ENCODE peak calls at places on chromosomes 2 and 18, in four cellular contexts. One of them, this sample, is unnamed.

GRCh38 chr2:41925009-41925408 is 122.8 kb upstream of the PKDCC start:
- DNase-seq in SK-N-SH: no peak
- DNase-seq in HepG2: no peak
- DNase-seq in GM12878: no peak
- DNase-seq in this sample: no peak

GRCh38 chr2:102103992-102104871 is 38.3 kb upstream of the IL1R1 start:
- DNase-seq in SK-N-SH: no peak
- DNase-seq in HepG2: no peak
- DNase-seq in GM12878: peak; percentile 67
- DNase-seq in this sample: peak; percentile 71

GRCh38 chr2:164142755-164143154 is 406.9 kb upstream of the FIGN start:
- DNase-seq in HepG2: no peak
- DNase-seq in GM12878: no peak
- DNase-seq in SK-N-SH: no peak
- DNase-seq in this sample: no peak

GRCh38 chr2:18749912-18750526 is 160.7 kb upstream of the NT5C1B start:
- DNase-seq in GM12878: no peak
- DNase-seq in SK-N-SH: peak; percentile 35
- DNase-seq in HepG2: peak; percentile 65
- DNase-seq in this sample: peak; percentile 28

GRCh38 chr2:31937741-31938140 is 73.1 kb downstream of the MEMO1 start:
- DNase-seq in SK-N-SH: no peak
- DNase-seq in HepG2: no peak
- DNase-seq in GM12878: no peak
- DNase-seq in this sample: no peak

GRCh38 chr2:232481322-232482140 is 6.1 kb downstream of the ECEL1 start:
- DNase-seq in SK-N-SH: no peak
- DNase-seq in HepG2: no peak
- DNase-seq in GM12878: no peak
- DNase-seq in this sample: no peak

GRCh38 chr2:171390941-171391516 is 42.8 kb downstream of the METTL8 start:
- DNase-seq in GM12878: no peak
- DNase-seq in HepG2: no peak
- DNase-seq in SK-N-SH: no peak
- DNase-seq in this sample: peak; percentile 31

GRCh38 chr18:39350916-39351315 is 1785.3 kb upstream of the CELF4 start:
- DNase-seq in GM12878: no peak
- DNase-seq in HepG2: no peak
- DNase-seq in SK-N-SH: no peak
- DNase-seq in this sample: no peak

GRCh38 chr2:109526442-109526970 is 87.3 kb downstream of the SEPTIN10 start:
- DNase-seq in SK-N-SH: no peak
- DNase-seq in GM12878: no peak
- DNase-seq in HepG2: no peak
- DNase-seq in this sample: no peak

GRCh38 chr18:21598726-21599584 is 1.5 kb downstream of the ESCO1 start:
- DNase-seq in GM12878: no peak
- DNase-seq in HepG2: peak; percentile 71
- DNase-seq in SK-N-SH: no peak
- DNase-seq in this sample: peak; percentile 56

GRCh38 chr2:149857344-149857743 is 269.8 kb upstream of the MMADHC start:
- DNase-seq in GM12878: no peak
- DNase-seq in HepG2: no peak
- DNase-seq in SK-N-SH: no peak
- DNase-seq in this sample: no peak

GRCh38 chr2:163733301-163733938 is 2.4 kb downstream of the FIGN start:
- DNase-seq in HepG2: no peak
- DNase-seq in GM12878: no peak
- DNase-seq in SK-N-SH: peak; percentile 21
- DNase-seq in this sample: no peak

GRCh38 chr2:23940976-23941605 is 828 bp downstream of the UBXN2A start:
- DNase-seq in SK-N-SH: peak; percentile 44
- DNase-seq in HepG2: peak; percentile 65
- DNase-seq in GM12878: peak; percentile 51
- DNase-seq in this sample: no peak

GRCh38 chr2:239942090-239942489 is 83.1 kb downstream of the NDUFA10 start:
- DNase-seq in HepG2: no peak
- DNase-seq in SK-N-SH: no peak
- DNase-seq in GM12878: no peak
- DNase-seq in this sample: no peak

GRCh38 chr2:232420463-232421188 is 14.0 kb downstream of the ALPG start:
- DNase-seq in SK-N-SH: peak; percentile 66
- DNase-seq in HepG2: peak; percentile 16
- DNase-seq in GM12878: no peak
- DNase-seq in this sample: peak; percentile 25

GRCh38 chr18:49857708-49858107 is 44.4 kb upstream of the ACAA2 start:
- DNase-seq in HepG2: no peak
- DNase-seq in SK-N-SH: no peak
- DNase-seq in GM12878: no peak
- DNase-seq in this sample: no peak

GRCh38 chr2:86065512-86065911 is 40.2 kb downstream of the POLR1A start:
- DNase-seq in HepG2: no peak
- DNase-seq in SK-N-SH: peak; percentile 34
- DNase-seq in GM12878: no peak
- DNase-seq in this sample: no peak

GRCh38 chr2:236728916-236729670 is 159.5 kb downstream of the ACKR3 start:
- DNase-seq in GM12878: no peak
- DNase-seq in SK-N-SH: no peak
- DNase-seq in HepG2: peak; percentile 20
- DNase-seq in this sample: no peak

GRCh38 chr2:142874293-142874814 is 3.1 kb upstream of the KYNU start:
- DNase-seq in HepG2: peak; percentile 88
- DNase-seq in SK-N-SH: no peak
- DNase-seq in GM12878: no peak
- DNase-seq in this sample: peak; percentile 98

GRCh38 chr2:37919631-37920032 is 5.5 kb upstream of the RMDN2 start:
- DNase-seq in GM12878: no peak
- DNase-seq in SK-N-SH: peak; percentile 49
- DNase-seq in HepG2: peak; percentile 95
- DNase-seq in this sample: no peak

GRCh38 chr2:234771985-234772774 is 179.6 kb upstream of the SH3BP4 start:
- DNase-seq in GM12878: no peak
- DNase-seq in HepG2: no peak
- DNase-seq in SK-N-SH: no peak
- DNase-seq in this sample: no peak

GRCh38 chr2:227890495-227891079 is 19.2 kb downstream of the DAW1 start:
- DNase-seq in SK-N-SH: peak; percentile 32
- DNase-seq in HepG2: peak; percentile 53
- DNase-seq in GM12878: peak; percentile 4
- DNase-seq in this sample: peak; percentile 54

GRCh38 chr2:209719034-209719433 is 52.6 kb upstream of the UNC80 start:
- DNase-seq in HepG2: no peak
- DNase-seq in SK-N-SH: no peak
- DNase-seq in GM12878: no peak
- DNase-seq in this sample: no peak

GRCh38 chr2:16320716-16321115 is 344.9 kb downstream of the CYRIA start:
- DNase-seq in GM12878: no peak
- DNase-seq in SK-N-SH: no peak
- DNase-seq in HepG2: no peak
- DNase-seq in this sample: no peak

GRCh38 chr2:136132840-136133570 is 15.1 kb upstream of the CXCR4 start:
- DNase-seq in GM12878: no peak
- DNase-seq in SK-N-SH: no peak
- DNase-seq in HepG2: no peak
- DNase-seq in this sample: no peak

GRCh38 chr18:9321017-9321452 is 13.5 kb upstream of the TWSG1 start:
- DNase-seq in SK-N-SH: no peak
- DNase-seq in GM12878: no peak
- DNase-seq in HepG2: no peak
- DNase-seq in this sample: no peak

GRCh38 chr2:7552825-7553550 is 635.8 kb downstream of the RNF144A start:
- DNase-seq in GM12878: no peak
- DNase-seq in SK-N-SH: no peak
- DNase-seq in HepG2: no peak
- DNase-seq in this sample: no peak

DNA sequence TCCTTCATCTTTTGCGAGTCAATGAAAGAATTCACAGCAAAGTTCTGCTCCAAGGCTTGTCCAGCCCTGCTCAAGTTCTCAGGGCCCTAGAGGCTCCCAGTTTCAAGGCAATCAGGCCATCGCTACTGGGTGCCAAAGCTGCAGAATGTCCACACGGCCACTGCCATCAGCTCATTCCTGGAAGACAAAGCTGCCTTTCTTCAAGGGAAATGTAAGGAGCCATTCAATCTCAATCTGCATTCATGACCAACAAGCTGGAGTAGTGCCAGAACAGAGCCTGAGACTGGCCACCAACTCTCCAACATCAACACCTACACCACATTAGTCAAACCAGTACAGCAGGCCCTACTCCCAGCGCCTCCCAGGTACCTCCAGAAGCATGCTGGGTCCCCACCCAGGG is 202.2 kb downstream of the TCF4 start:
- DNase-seq in GM12878: no peak
- DNase-seq in HepG2: no peak
- DNase-seq in SK-N-SH: no peak
- DNase-seq in this sample: no peak
- TF ChIP-seq PBX3 in GM12878: no peak
- TF ChIP-seq PBX3 in HepG2: no peak
- TF ChIP-seq PBX3 in SK-N-SH: no peak
- TF ChIP-seq PBX3 in this sample: no peak

GRCh38 chr2:174979996-174980395 is 25.2 kb downstream of the CHN1 start:
- DNase-seq in HepG2: no peak
- DNase-seq in GM12878: no peak
- DNase-seq in SK-N-SH: no peak
- DNase-seq in this sample: no peak

GRCh38 chr2:174984561-174984960 is 20.6 kb downstream of the CHN1 start:
- DNase-seq in HepG2: no peak
- DNase-seq in SK-N-SH: no peak
- DNase-seq in GM12878: no peak
- DNase-seq in this sample: no peak

GRCh38 chr2:174981336-174981735 is 23.8 kb downstream of the CHN1 start:
- DNase-seq in SK-N-SH: no peak
- DNase-seq in HepG2: no peak
- DNase-seq in GM12878: no peak
- DNase-seq in this sample: no peak

GRCh38 chr2:174985624-174986023 is 19.6 kb downstream of the CHN1 start:
- DNase-seq in SK-N-SH: peak; percentile 27
- DNase-seq in HepG2: peak; percentile 14
- DNase-seq in GM12878: no peak
- DNase-seq in this sample: no peak
- TF ChIP-seq CTCF in SK-N-SH: peak; percentile 83
- TF ChIP-seq CTCF in HepG2: peak; percentile 50
- TF ChIP-seq CTCF in GM12878: no peak
- TF ChIP-seq CTCF in this sample: peak; percentile 89

GRCh38 chr2:144524190-144524957 is 4.5 kb upstream of the ZEB2 start:
- DNase-seq in SK-N-SH: peak; percentile 88
- DNase-seq in GM12878: no peak
- DNase-seq in HepG2: no peak
- DNase-seq in this sample: no peak
- TF ChIP-seq PBX3 in SK-N-SH: no peak
- TF ChIP-seq PBX3 in GM12878: no peak
- TF ChIP-seq PBX3 in HepG2: no peak
- TF ChIP-seq PBX3 in this sample: no peak

GRCh38 chr18:41396211-41396610 is 558.8 kb upstream of the PIK3C3 start:
- DNase-seq in GM12878: no peak
- DNase-seq in SK-N-SH: no peak
- DNase-seq in HepG2: no peak
- DNase-seq in this sample: no peak

GRCh38 chr18:41389936-41390667 is 564.9 kb upstream of the PIK3C3 start:
- DNase-seq in SK-N-SH: no peak
- DNase-seq in GM12878: peak; percentile 21
- DNase-seq in HepG2: no peak
- DNase-seq in this sample: no peak

GRCh38 chr18:41396861-41397260 is 558.2 kb upstream of the PIK3C3 start:
- DNase-seq in HepG2: no peak
- DNase-seq in GM12878: no peak
- DNase-seq in SK-N-SH: no peak
- DNase-seq in this sample: no peak

GRCh38 chr18:41395695-41396094 is 559.3 kb upstream of the PIK3C3 start:
- DNase-seq in SK-N-SH: no peak
- DNase-seq in HepG2: no peak
- DNase-seq in GM12878: no peak
- DNase-seq in this sample: no peak

DNA sequence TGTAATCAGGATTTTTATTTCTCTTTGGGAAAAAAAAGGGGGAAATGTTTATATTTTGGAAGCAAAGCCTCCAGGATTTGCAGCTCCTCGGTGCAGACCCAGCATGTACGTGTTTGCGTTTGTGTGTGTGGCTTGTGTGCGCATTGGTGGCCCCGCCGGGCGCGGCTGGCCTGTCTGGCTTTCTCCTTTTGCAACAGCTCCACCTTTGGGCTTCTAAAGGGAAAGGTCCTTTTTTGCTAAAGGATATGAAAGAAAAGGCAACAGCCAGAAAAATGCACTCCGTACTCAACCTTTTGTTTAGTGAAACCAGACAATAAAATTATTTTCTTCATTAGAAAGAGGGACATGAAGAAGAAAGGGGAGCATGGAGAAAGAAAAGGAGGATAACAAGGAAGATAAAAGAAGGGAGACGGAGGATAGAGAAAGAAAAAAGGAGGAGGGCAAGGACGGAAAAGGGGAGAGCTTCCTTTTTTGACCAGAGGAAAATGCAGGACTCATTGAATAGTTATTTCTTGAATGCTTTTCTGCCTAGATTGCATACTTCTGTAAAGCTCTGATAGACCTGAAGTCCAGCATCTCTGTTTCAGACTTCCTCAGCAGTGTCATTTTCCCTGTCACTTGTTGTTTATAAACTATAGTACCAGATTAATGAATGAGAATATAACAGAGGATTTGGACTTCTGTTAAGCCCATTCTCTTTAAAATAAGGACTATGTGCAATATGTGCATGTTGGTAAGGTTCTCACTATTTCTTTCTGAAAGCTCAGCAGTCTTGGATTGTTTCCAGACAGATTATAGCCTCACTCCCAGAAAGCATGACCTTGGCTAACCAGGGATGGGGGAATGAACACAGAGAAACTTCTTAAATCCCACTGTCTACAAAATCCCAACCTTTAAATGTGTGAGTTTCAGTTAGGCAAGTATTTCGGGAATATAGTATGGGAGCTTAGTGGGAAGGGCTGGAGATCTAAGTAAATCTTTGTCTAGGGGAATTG is 563.1 kb upstream of the PIK3C3 start:
- DNase-seq in HepG2: peak; percentile 47
- DNase-seq in SK-N-SH: peak; percentile 72
- DNase-seq in GM12878: no peak
- DNase-seq in this sample: peak; percentile 1
- TF ChIP-seq CTCF in HepG2: peak; percentile 80
- TF ChIP-seq CTCF in SK-N-SH: peak; percentile 86
- TF ChIP-seq CTCF in GM12878: peak; percentile 59
- TF ChIP-seq CTCF in this sample: peak; percentile 35

This sample was measured in A549.